ENCODE peak calls at places on chromosomes 13 and 19, in eight cellular contexts. O is CD4-positive, alpha-beta T cell; J is mammary epithelial cell; B is head of caudate nucleus; Z is NCI-H1105; F is epithelial cell of esophagus; T is IMR-90; L is uterus. N is an unnamed sample.

GRCh38 chr19:35118268-35119026 is 2.8 kb downstream of the FXYD3 start:
- DNase-seq in O (no peak), J (no peak), B (no peak), Z (no peak), F (peak), T (no peak), L (no peak), N (no peak)

GRCh38 chr19:54190942-54191670 is at the start of gene TSEN34:
- DNase-seq in O (peak), J (peak), B (peak), Z (peak), F (peak), T (peak), L (no peak), N (no peak)

GRCh38 chr13:51342706-51343105 is 3.2 kb downstream of the SERPINE3 start:
- DNase-seq in O (no peak), J (peak), B (no peak), Z (no peak), F (peak), T (peak), L (no peak), N (no peak)

GRCh38 chr13:50196118-50196517 is 180.9 kb downstream of the KCNRG start:
- DNase-seq in O (no peak), J (no peak), B (no peak), Z (no peak), F (no peak), T (no peak), L (no peak), N (no peak)

GRCh38 chr19:8654591-8655339 is 24.3 kb downstream of the NFILZ start:
- DNase-seq in O (peak), J (peak), B (peak), Z (peak), F (peak), T (peak), L (peak), N (peak)

GRCh38 chr19:10228925-10229324 is 2.2 kb downstream of the S1PR2 start:
- DNase-seq in O (peak), J (no peak), B (no peak), Z (no peak), F (peak), T (peak), L (no peak), N (no peak)

GRCh38 chr13:113874177-113874576 is 10.3 kb upstream of the GAS6 start:
- DNase-seq in O (no peak), J (no peak), B (no peak), Z (no peak), F (no peak), T (no peak), L (no peak), N (no peak)

GRCh38 chr19:46772170-46773017 is 16.0 kb downstream of the SLC1A5 start:
- DNase-seq in O (no peak), J (no peak), B (no peak), Z (no peak), F (no peak), T (no peak), L (no peak), N (no peak)

GRCh38 chr19:5074418-5074817 is 105.5 kb downstream of the KDM4B start:
- DNase-seq in O (no peak), J (no peak), B (no peak), Z (no peak), F (no peak), T (no peak), L (no peak), N (no peak)

GRCh38 chr13:76991432-76991795 is 467 bp upstream of the CLN5 start:
- DNase-seq in O (peak), J (peak), B (no peak), Z (no peak), F (peak), T (no peak), L (no peak), N (peak)

GRCh38 chr19:51594774-51595109 is 23.7 kb downstream of the ZNF175 start:
- DNase-seq in O (no peak), J (no peak), B (no peak), Z (no peak), F (no peak), T (peak), L (no peak), N (no peak)

GRCh38 chr13:83150616-83151307 is 731.5 kb downstream of the SLITRK1 start:
- DNase-seq in O (no peak), J (no peak), B (no peak), Z (no peak), F (no peak), T (no peak), L (no peak), N (no peak)

GRCh38 chr19:325937-326565 is 18.5 kb downstream of the MIER2 start:
- DNase-seq in O (no peak), J (no peak), B (no peak), Z (no peak), F (no peak), T (no peak), L (no peak), N (no peak)

GRCh38 chr19:31070126-31070525 is 279.1 kb downstream of the TSHZ3 start:
- DNase-seq in O (no peak), J (no peak), B (no peak), Z (no peak), F (no peak), T (peak), L (no peak), N (no peak)

GRCh38 chr13:107457686-107458085 is 757.6 kb downstream of the LIG4 start:
- DNase-seq in O (no peak), J (no peak), B (no peak), Z (peak), F (no peak), T (no peak), L (no peak), N (no peak)

GRCh38 chr13:40023608-40024577 is 368.4 kb downstream of the COG6 start:
- DNase-seq in O (no peak), J (no peak), B (no peak), Z (no peak), F (no peak), T (no peak), L (no peak), N (no peak)

GRCh38 chr13:95624020-95624419 is 20.5 kb downstream of the DZIP1 start:
- DNase-seq in O (no peak), J (peak), B (no peak), Z (no peak), F (peak), T (peak), L (no peak), N (peak)

N was measured in Caki2.